ENCODE peak calls at places on chromosome 20, in seven cellular contexts. One of them, this sample, is unnamed.

GRCh38 chr20:51220293-51220706 is 197.4 kb upstream of the KCNG1 start:
- DNase-seq in BJ: no peak
- DNase-seq in fibroblast of villous mesenchyme: peak
- DNase-seq in glutamatergic neuron: peak
- DNase-seq in AG09319: no peak
- DNase-seq in GM20000: peak
- DNase-seq in GM06990: peak
- DNase-seq in this sample: peak

GRCh38 chr20:46872315-46873211 is 22.1 kb upstream of the EYA2 start:
- DNase-seq in GM06990: no peak
- DNase-seq in AG09319: no peak
- DNase-seq in GM20000: no peak
- DNase-seq in glutamatergic neuron: no peak
- DNase-seq in BJ: no peak
- DNase-seq in fibroblast of villous mesenchyme: peak
- DNase-seq in this sample: no peak

GRCh38 chr20:51385941-51386530 is 156.5 kb downstream of the NFATC2 start:
- DNase-seq in GM06990: no peak
- DNase-seq in AG09319: no peak
- DNase-seq in fibroblast of villous mesenchyme: peak
- DNase-seq in glutamatergic neuron: no peak
- DNase-seq in GM20000: peak
- DNase-seq in BJ: no peak
- DNase-seq in this sample: peak

GRCh38 chr20:16444056-16444777 is 129.0 kb downstream of the KIF16B start:
- DNase-seq in GM20000: no peak
- DNase-seq in glutamatergic neuron: no peak
- DNase-seq in AG09319: peak
- DNase-seq in BJ: peak
- DNase-seq in fibroblast of villous mesenchyme: peak
- DNase-seq in GM06990: no peak
- DNase-seq in this sample: no peak

GRCh38 chr20:48776306-48776705 is 51.5 kb downstream of the PREX1 start:
- DNase-seq in GM20000: no peak
- DNase-seq in fibroblast of villous mesenchyme: peak
- DNase-seq in GM06990: no peak
- DNase-seq in AG09319: peak
- DNase-seq in BJ: peak
- DNase-seq in glutamatergic neuron: no peak
- DNase-seq in this sample: no peak

GRCh38 chr20:49037962-49038387 is 8.1 kb upstream of the CSE1L start:
- DNase-seq in AG09319: no peak
- DNase-seq in glutamatergic neuron: no peak
- DNase-seq in GM06990: no peak
- DNase-seq in fibroblast of villous mesenchyme: peak
- DNase-seq in BJ: no peak
- DNase-seq in GM20000: no peak
- DNase-seq in this sample: no peak

GRCh38 chr20:46230811-46231282 is 77.5 kb downstream of the CDH22 start:
- DNase-seq in GM06990: no peak
- DNase-seq in fibroblast of villous mesenchyme: peak
- DNase-seq in GM20000: no peak
- DNase-seq in BJ: no peak
- DNase-seq in AG09319: no peak
- DNase-seq in glutamatergic neuron: no peak
- DNase-seq in this sample: no peak

GRCh38 chr20:5114403-5114802 is 5.4 kb downstream of the PCNA start:
- DNase-seq in GM06990: no peak
- DNase-seq in BJ: no peak
- DNase-seq in fibroblast of villous mesenchyme: no peak
- DNase-seq in AG09319: no peak
- DNase-seq in glutamatergic neuron: no peak
- DNase-seq in GM20000: no peak
- DNase-seq in this sample: no peak

GRCh38 chr20:32792316-32792715 is 27.4 kb upstream of the MAPRE1 start:
- DNase-seq in glutamatergic neuron: no peak
- DNase-seq in GM06990: peak
- DNase-seq in GM20000: peak
- DNase-seq in fibroblast of villous mesenchyme: peak
- DNase-seq in AG09319: no peak
- DNase-seq in BJ: no peak
- DNase-seq in this sample: peak

GRCh38 chr20:50153153-50153499 is 397 bp downstream of the PEDS1 start:
- DNase-seq in BJ: no peak
- DNase-seq in fibroblast of villous mesenchyme: no peak
- DNase-seq in GM06990: no peak
- DNase-seq in AG09319: no peak
- DNase-seq in glutamatergic neuron: no peak
- DNase-seq in GM20000: peak
- DNase-seq in this sample: no peak

GRCh38 chr20:49693435-49694171 is 20.1 kb downstream of the B4GALT5 start:
- DNase-seq in GM06990: no peak
- DNase-seq in glutamatergic neuron: no peak
- DNase-seq in GM20000: no peak
- DNase-seq in AG09319: no peak
- DNase-seq in fibroblast of villous mesenchyme: no peak
- DNase-seq in BJ: no peak
- DNase-seq in this sample: no peak

GRCh38 chr20:54115172-54115854 is 44.9 kb upstream of the BCAS1 start:
- DNase-seq in BJ: no peak
- DNase-seq in glutamatergic neuron: no peak
- DNase-seq in fibroblast of villous mesenchyme: peak
- DNase-seq in GM06990: no peak
- DNase-seq in AG09319: no peak
- DNase-seq in GM20000: no peak
- DNase-seq in this sample: no peak

GRCh38 chr20:6595704-6596103 is 171.8 kb upstream of the BMP2 start:
- DNase-seq in BJ: no peak
- DNase-seq in fibroblast of villous mesenchyme: no peak
- DNase-seq in GM06990: no peak
- DNase-seq in AG09319: no peak
- DNase-seq in glutamatergic neuron: no peak
- DNase-seq in GM20000: no peak
- DNase-seq in this sample: no peak

GRCh38 chr20:60691966-60692615 is 560.0 kb upstream of the CDH4 start:
- DNase-seq in BJ: no peak
- DNase-seq in AG09319: no peak
- DNase-seq in GM20000: no peak
- DNase-seq in GM06990: no peak
- DNase-seq in fibroblast of villous mesenchyme: no peak
- DNase-seq in glutamatergic neuron: no peak
- DNase-seq in this sample: no peak

GRCh38 chr20:6134592-6134991 is 11.8 kb upstream of the FERMT1 start:
- DNase-seq in glutamatergic neuron: no peak
- DNase-seq in AG09319: no peak
- DNase-seq in BJ: no peak
- DNase-seq in GM06990: no peak
- DNase-seq in fibroblast of villous mesenchyme: no peak
- DNase-seq in GM20000: no peak
- DNase-seq in this sample: no peak

GRCh38 chr20:40279390-40279789 is 409.6 kb downstream of the MAFB start:
- DNase-seq in BJ: peak
- DNase-seq in GM06990: no peak
- DNase-seq in glutamatergic neuron: no peak
- DNase-seq in AG09319: peak
- DNase-seq in GM20000: no peak
- DNase-seq in fibroblast of villous mesenchyme: peak
- DNase-seq in this sample: no peak

GRCh38 chr20:12906401-12906800 is 102.4 kb upstream of the SPTLC3 start:
- DNase-seq in glutamatergic neuron: no peak
- DNase-seq in BJ: no peak
- DNase-seq in fibroblast of villous mesenchyme: no peak
- DNase-seq in GM06990: no peak
- DNase-seq in AG09319: no peak
- DNase-seq in GM20000: no peak
- DNase-seq in this sample: no peak

GRCh38 chr20:50582591-50583234 is 72.5 kb downstream of the PTPN1 start:
- DNase-seq in fibroblast of villous mesenchyme: no peak
- DNase-seq in GM20000: no peak
- DNase-seq in AG09319: no peak
- DNase-seq in glutamatergic neuron: no peak
- DNase-seq in BJ: no peak
- DNase-seq in GM06990: no peak
- DNase-seq in this sample: peak

GRCh38 chr20:3203315-3204123 is 963 bp downstream of the DDRGK1 start:
- DNase-seq in glutamatergic neuron: peak
- DNase-seq in fibroblast of villous mesenchyme: peak
- DNase-seq in GM20000: peak
- DNase-seq in GM06990: peak
- DNase-seq in AG09319: no peak
- DNase-seq in BJ: no peak
- DNase-seq in this sample: peak

GRCh38 chr20:22567944-22568871 is 16.2 kb downstream of the FOXA2 start:
- DNase-seq in GM20000: no peak
- DNase-seq in fibroblast of villous mesenchyme: no peak
- DNase-seq in BJ: no peak
- DNase-seq in GM06990: no peak
- DNase-seq in AG09319: no peak
- DNase-seq in glutamatergic neuron: no peak
- DNase-seq in this sample: no peak

GRCh38 chr20:1802385-1803215 is 92.6 kb upstream of the SIRPA start:
- DNase-seq in fibroblast of villous mesenchyme: peak
- DNase-seq in BJ: no peak
- DNase-seq in glutamatergic neuron: peak
- DNase-seq in GM20000: peak
- DNase-seq in GM06990: peak
- DNase-seq in AG09319: no peak
- DNase-seq in this sample: peak

GRCh38 chr20:45098096-45098773 is 2.7 kb downstream of the KCNS1 start:
- DNase-seq in AG09319: no peak
- DNase-seq in BJ: no peak
- DNase-seq in GM06990: peak
- DNase-seq in GM20000: peak
- DNase-seq in fibroblast of villous mesenchyme: peak
- DNase-seq in glutamatergic neuron: peak
- DNase-seq in this sample: no peak
- TF ChIP-seq CTCF in AG09319: peak
- TF ChIP-seq CTCF in BJ: peak
- TF ChIP-seq CTCF in GM06990: no peak
- TF ChIP-seq CTCF in GM20000: no peak
- TF ChIP-seq CTCF in fibroblast of villous mesenchyme: peak
- TF ChIP-seq CTCF in glutamatergic neuron: no peak
- TF ChIP-seq CTCF in this sample: no peak

DNA sequence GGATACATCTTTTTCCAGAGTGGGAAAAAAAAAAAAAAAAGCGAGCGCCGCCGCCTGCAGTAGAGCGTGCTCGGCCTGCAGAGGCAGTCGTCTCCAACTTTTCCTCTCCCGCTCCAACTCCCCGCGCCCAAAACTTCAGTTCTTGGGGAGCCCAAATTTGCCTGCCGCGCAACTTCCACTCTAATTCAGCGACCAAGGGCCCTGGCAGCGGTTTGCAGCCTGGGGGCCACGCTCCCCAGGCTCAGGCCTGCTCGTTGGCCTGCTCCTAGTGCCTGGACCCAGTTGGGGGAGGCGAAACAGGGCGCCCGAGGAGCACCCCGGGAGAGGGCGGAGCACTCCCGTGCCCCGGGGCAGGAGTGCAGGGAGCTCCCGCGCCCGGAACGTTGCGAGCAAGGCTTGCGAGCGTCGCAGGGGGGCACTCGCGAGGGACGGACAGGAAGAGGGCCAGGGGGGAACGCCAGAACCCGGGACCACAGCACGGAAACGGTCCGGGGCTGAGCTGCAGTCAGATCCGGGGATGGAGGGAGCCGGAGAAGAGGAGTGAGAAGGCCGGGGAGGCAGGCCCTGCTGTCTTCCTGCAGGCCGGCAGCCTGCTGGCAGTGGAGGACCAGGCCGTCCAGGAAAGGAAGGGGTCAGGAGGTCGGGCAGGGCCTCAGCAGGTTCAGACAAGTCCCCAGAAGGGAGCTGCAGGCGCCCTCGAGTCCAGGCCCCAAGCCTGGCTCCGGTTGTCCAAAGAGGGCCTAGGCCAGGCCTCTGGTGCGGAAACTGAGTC is at the start of gene STX16:
- DNase-seq in BJ: no peak
- DNase-seq in glutamatergic neuron: peak
- DNase-seq in GM06990: peak
- DNase-seq in GM20000: peak
- DNase-seq in AG09319: peak
- DNase-seq in fibroblast of villous mesenchyme: peak
- DNase-seq in this sample: peak
- TF ChIP-seq CTCF in BJ: peak
- TF ChIP-seq CTCF in glutamatergic neuron: peak
- TF ChIP-seq CTCF in GM06990: no peak
- TF ChIP-seq CTCF in GM20000: no peak
- TF ChIP-seq CTCF in AG09319: peak
- TF ChIP-seq CTCF in fibroblast of villous mesenchyme: peak
- TF ChIP-seq CTCF in this sample: peak

DNA sequence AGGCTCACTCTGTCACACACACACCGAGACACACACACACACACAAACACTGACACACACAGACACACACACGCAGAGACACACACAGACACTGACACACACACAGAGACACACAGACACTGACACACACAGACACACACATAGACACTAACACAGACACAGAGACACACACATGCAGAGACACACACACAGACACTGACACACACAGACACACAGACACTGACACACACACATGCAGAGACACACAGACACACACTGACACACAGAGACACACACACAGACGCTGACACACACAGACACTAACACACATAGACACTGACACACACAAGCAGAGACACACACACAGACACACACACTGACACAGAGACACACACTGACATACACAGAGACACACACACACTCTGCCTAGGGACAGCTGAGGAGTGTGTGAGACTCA is 14.3 kb upstream of the ABHD16B start:
- DNase-seq in AG09319: no peak
- DNase-seq in fibroblast of villous mesenchyme: no peak
- DNase-seq in GM20000: no peak
- DNase-seq in glutamatergic neuron: no peak
- DNase-seq in GM06990: no peak
- DNase-seq in BJ: no peak
- DNase-seq in this sample: no peak
- TF ChIP-seq CTCF in AG09319: no peak
- TF ChIP-seq CTCF in fibroblast of villous mesenchyme: no peak
- TF ChIP-seq CTCF in GM20000: no peak
- TF ChIP-seq CTCF in glutamatergic neuron: no peak
- TF ChIP-seq CTCF in GM06990: no peak
- TF ChIP-seq CTCF in BJ: no peak
- TF ChIP-seq CTCF in this sample: no peak

DNA sequence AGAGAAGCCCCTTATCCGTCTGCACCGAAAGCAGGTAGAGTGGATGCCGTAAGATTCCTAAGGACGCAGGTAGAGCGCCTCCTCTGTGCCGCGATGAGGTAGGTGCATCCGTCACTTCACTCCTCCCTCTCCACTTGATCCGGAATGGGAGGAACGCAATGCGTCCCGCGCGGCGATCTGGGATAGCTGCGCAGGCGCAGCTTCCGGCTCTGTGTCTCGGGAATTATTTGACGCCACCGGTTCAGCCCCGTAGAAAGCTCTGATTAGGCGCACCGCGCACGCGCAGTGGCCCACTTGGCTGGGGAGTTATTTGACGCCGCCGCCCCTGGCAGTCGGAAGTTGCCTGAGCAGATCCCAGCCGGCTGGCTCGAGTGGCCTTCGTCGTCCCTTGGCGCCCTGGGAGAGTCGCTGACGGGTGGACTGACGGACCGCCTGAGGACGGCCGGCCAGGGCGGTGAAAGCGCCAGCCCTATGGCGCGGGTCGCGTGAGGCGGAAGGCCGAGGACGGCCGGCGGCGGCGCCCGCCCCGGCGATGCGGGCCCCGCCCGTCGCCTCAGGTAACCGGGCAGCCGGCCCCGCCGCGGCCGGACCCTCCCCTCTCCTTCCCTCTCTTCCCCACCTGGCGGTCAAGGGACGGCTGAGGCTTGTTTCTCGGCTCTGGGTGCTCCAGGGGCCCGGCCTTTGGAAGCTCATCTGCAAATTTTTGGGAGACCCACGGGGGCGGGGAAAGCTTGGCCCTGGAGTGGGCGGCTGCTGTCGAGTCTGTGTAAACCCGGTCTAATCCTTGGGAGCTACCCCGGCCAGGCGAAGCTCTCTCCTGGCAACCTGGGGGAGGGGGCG is at the start of gene RALGAPB:
- DNase-seq in AG09319: peak
- DNase-seq in GM06990: peak
- DNase-seq in glutamatergic neuron: peak
- DNase-seq in BJ: peak
- DNase-seq in GM20000: peak
- DNase-seq in fibroblast of villous mesenchyme: peak
- DNase-seq in this sample: peak
- TF ChIP-seq CTCF in AG09319: peak
- TF ChIP-seq CTCF in GM06990: peak
- TF ChIP-seq CTCF in glutamatergic neuron: peak
- TF ChIP-seq CTCF in BJ: peak
- TF ChIP-seq CTCF in GM20000: peak
- TF ChIP-seq CTCF in fibroblast of villous mesenchyme: peak
- TF ChIP-seq CTCF in this sample: peak